ENCODE peak calls at places on chromosomes 4 and X, in eight cellular contexts. E, T, L, S, V, Z, K and F are unnamed samples.

GRCh38 chr4:112147697-112148096 is 2.4 kb downstream of the FAM241A start:
- DNase-seq in S (no peak), L (peak), E (no peak), K (no peak), T (no peak), Z (no peak), V (no peak), F (no peak)

GRCh38 chr4:10032625-10033024 is 11.3 kb upstream of the SLC2A9 start:
- DNase-seq in V (peak), E (no peak), Z (no peak), K (no peak), S (no peak), L (peak), T (no peak), F (no peak)

GRCh38 chr4:166675411-166675810 is 558.9 kb downstream of the SPOCK3 start:
- DNase-seq in S (no peak), E (no peak), L (peak), T (no peak), K (no peak), Z (no peak), V (no peak), F (no peak)

GRCh38 chrX:40260123-40260751 is 162.5 kb upstream of the BCOR start:
- DNase-seq in K (no peak), E (no peak), L (no peak), V (no peak), S (no peak), T (no peak), Z (no peak), F (no peak)

GRCh38 chr4:32462944-32463343 is 1742.8 kb downstream of the PCDH7 start:
- DNase-seq in T (no peak), E (no peak), K (no peak), V (peak), L (no peak), S (no peak), Z (no peak), F (no peak)

GRCh38 chr4:14583752-14584151 is 418.5 kb upstream of the CPEB2 start:
- DNase-seq in S (no peak), Z (no peak), E (no peak), K (no peak), T (no peak), L (no peak), V (no peak), F (no peak)

GRCh38 chr4:89316187-89316586 is 8.6 kb upstream of the GPRIN3 start:
- DNase-seq in V (no peak), Z (no peak), K (no peak), T (no peak), S (no peak), E (no peak), L (no peak), F (no peak)

GRCh38 chr4:127580300-127580699 is 52.5 kb upstream of the INTU start:
- DNase-seq in V (no peak), K (no peak), Z (no peak), S (no peak), T (no peak), L (no peak), E (no peak), F (no peak)

GRCh38 chrX:121571333-121571732 is 523.9 kb downstream of the GLUD2 start:
- DNase-seq in K (no peak), V (no peak), Z (no peak), T (no peak), E (no peak), S (no peak), L (no peak), F (no peak)

GRCh38 chr4:48635310-48635709 is 144.8 kb downstream of the FRYL start:
- DNase-seq in E (no peak), S (no peak), Z (no peak), L (peak), K (no peak), V (peak), T (no peak), F (no peak)

GRCh38 chr4:32909722-32910121 is 2189.6 kb downstream of the PCDH7 start:
- DNase-seq in T (no peak), V (no peak), L (no peak), S (no peak), Z (no peak), K (no peak), E (no peak), F (no peak)

GRCh38 chr4:52196606-52197130 is 145.6 kb downstream of the SPATA18 start:
- DNase-seq in K (no peak), L (no peak), T (no peak), S (no peak), Z (no peak), V (no peak), E (no peak), F (no peak)

GRCh38 chr4:147707892-147708672 is 23.8 kb upstream of the ARHGAP10 start:
- DNase-seq in Z (peak), S (no peak), E (peak), T (no peak), K (peak), V (peak), L (no peak), F (peak)

GRCh38 chrX:107684956-107685385 is 56.7 kb downstream of the PRPS1 start:
- DNase-seq in V (no peak), Z (no peak), K (no peak), L (peak), E (no peak), T (no peak), S (peak), F (no peak)

GRCh38 chr4:88818650-88819470 is 121.2 kb upstream of the NAP1L5 start:
- DNase-seq in V (peak), K (peak), E (peak), Z (peak), T (peak), L (peak), S (peak), F (peak)

GRCh38 chr4:79597266-79597665 is 189.2 kb upstream of the GK2 start:
- DNase-seq in L (peak), Z (no peak), S (no peak), V (no peak), K (no peak), E (no peak), T (no peak), F (no peak)

GRCh38 chrX:65034641-65035450 is 58.6 kb upstream of the ZC4H2 start:
- DNase-seq in E (peak), V (peak), K (peak), L (peak), Z (peak), S (peak), T (peak), F (peak)

GRCh38 chrX:82765806-82766205 is 742.3 kb upstream of the POU3F4 start:
- DNase-seq in Z (no peak), S (no peak), L (no peak), K (no peak), T (no peak), E (no peak), V (no peak), F (no peak)

GRCh38 chr4:66927937-66928336 is 617.4 kb downstream of the CENPC start:
- DNase-seq in L (no peak), T (no peak), S (no peak), V (no peak), K (no peak), E (peak), Z (no peak), F (no peak)

GRCh38 chrX:30144971-30145731 is 70.2 kb upstream of the MAGEB2 start:
- DNase-seq in S (no peak), K (no peak), Z (no peak), T (no peak), L (no peak), V (no peak), E (no peak), F (no peak)

GRCh38 chrX:47091149-47091775 is 13.0 kb downstream of the RGN start:
- DNase-seq in E (no peak), T (no peak), V (no peak), K (no peak), S (no peak), Z (no peak), L (no peak), F (no peak)

GRCh38 chrX:109774136-109774535 is 41.1 kb upstream of the ACSL4 start:
- DNase-seq in V (no peak), E (no peak), L (no peak), K (no peak), Z (no peak), S (no peak), T (no peak), F (no peak)

GRCh38 chr4:1808851-1809753 is 16.0 kb downstream of the FGFR3 start:
- DNase-seq in Z (no peak), K (no peak), L (no peak), T (no peak), V (no peak), S (peak), E (no peak), F (no peak)

GRCh38 chr4:44256414-44256813 is 192.2 kb downstream of the KCTD8 start:
- DNase-seq in K (no peak), Z (no peak), T (no peak), V (no peak), E (peak), L (no peak), S (no peak), F (no peak)